ENCODE peak calls at places on chromosome 7, in five cellular contexts. U, Q, F, R and M are unnamed samples.

GRCh38 chr7:80851896-80852476 is 66.9 kb downstream of the SEMA3C start:
- DNase-seq in U (no peak), Q (no peak), F (no peak), R (no peak), M (no peak)

GRCh38 chr7:49768835-49769234 is 4.6 kb upstream of the VWC2 start:
- DNase-seq in U (no peak), Q (no peak), F (no peak), R (no peak), M (no peak)

GRCh38 chr7:80681272-80681885 is 42.9 kb downstream of the CD36 start:
- DNase-seq in U (no peak), Q (no peak), F (peak), R (no peak), M (peak)

GRCh38 chr7:1999278-1999984 is 233.3 kb downstream of the MAD1L1 start:
- DNase-seq in U (no peak), Q (no peak), F (no peak), R (no peak), M (no peak)

GRCh38 chr7:77542399-77542798 is 5.3 kb downstream of the PTPN12 start:
- DNase-seq in U (no peak), Q (no peak), F (no peak), R (no peak), M (no peak)

GRCh38 chr7:121107923-121108498 is 119.5 kb downstream of the CPED1 start:
- DNase-seq in U (peak), Q (no peak), F (peak), R (no peak), M (peak)

GRCh38 chr7:81064446-81064845 is 145.6 kb upstream of the SEMA3C start:
- DNase-seq in U (no peak), Q (no peak), F (no peak), R (no peak), M (no peak)

GRCh38 chr7:82319674-82320118 is 123.9 kb downstream of the CACNA2D1 start:
- DNase-seq in U (peak), Q (no peak), F (peak), R (peak), M (no peak)

GRCh38 chr7:66033471-66034385 is 41.9 kb upstream of the ASL start:
- DNase-seq in U (no peak), Q (no peak), F (no peak), R (no peak), M (no peak)

GRCh38 chr7:50595538-50596102 is 30.4 kb upstream of the DDC start:
- DNase-seq in U (no peak), Q (no peak), F (no peak), R (no peak), M (peak)

GRCh38 chr7:102291056-102291915 is 4.6 kb downstream of the SH2B2 start:
- DNase-seq in U (no peak), Q (no peak), F (no peak), R (no peak), M (no peak)

GRCh38 chr7:43639858-43640491 is 57.1 kb downstream of the STK17A start:
- DNase-seq in U (no peak), Q (no peak), F (peak), R (peak), M (no peak)

GRCh38 chr7:73970801-73971229 is 57.2 kb upstream of the ELN start:
- DNase-seq in U (no peak), Q (no peak), F (no peak), R (peak), M (no peak)

GRCh38 chr7:46026741-46027140 is 105.7 kb upstream of the IGFBP3 start:
- DNase-seq in U (no peak), Q (no peak), F (no peak), R (no peak), M (no peak)

GRCh38 chr7:106807474-106807873 is 57.6 kb upstream of the PIK3CG start:
- DNase-seq in U (no peak), Q (no peak), F (no peak), R (no peak), M (no peak)

GRCh38 chr7:124764847-124765400 is 668 bp downstream of the GPR37 start:
- DNase-seq in U (peak), Q (no peak), F (no peak), R (no peak), M (peak)

GRCh38 chr7:137959987-137960386 is 41.9 kb downstream of the CREB3L2 start:
- DNase-seq in U (no peak), Q (no peak), F (no peak), R (no peak), M (no peak)

GRCh38 chr7:151875862-151876111 is 1.1 kb downstream of the PRKAG2 start:
- DNase-seq in U (no peak), Q (no peak), F (no peak), R (no peak), M (no peak)

GRCh38 chr7:135386181-135386580 is 123.7 kb downstream of the CNOT4 start:
- DNase-seq in U (no peak), Q (no peak), F (no peak), R (no peak), M (no peak)

GRCh38 chr7:130662426-130662825 is 6.1 kb downstream of the COPG2 start:
- DNase-seq in U (no peak), Q (no peak), F (no peak), R (no peak), M (no peak)

GRCh38 chr7:49023345-49024330 is 99.3 kb downstream of the CDC14C start:
- DNase-seq in U (peak), Q (no peak), F (no peak), R (no peak), M (no peak)

GRCh38 chr7:46933596-46933995 is 648.3 kb downstream of the TNS3 start:
- DNase-seq in U (no peak), Q (no peak), F (no peak), R (no peak), M (no peak)

GRCh38 chr7:105493928-105494325 is 28.1 kb downstream of the PUS7 start:
- DNase-seq in U (no peak), Q (no peak), F (no peak), R (no peak), M (no peak)

GRCh38 chr7:41046221-41046761 is 656.6 kb downstream of the INHBA start:
- DNase-seq in U (no peak), Q (no peak), F (no peak), R (no peak), M (no peak)

GRCh38 chr7:5238500-5238899 is 44.2 kb upstream of the SLC29A4 start:
- DNase-seq in U (no peak), Q (no peak), F (no peak), R (no peak), M (no peak)

GRCh38 chr7:42219447-42219846 is 17.6 kb downstream of the GLI3 start:
- DNase-seq in U (no peak), Q (no peak), F (no peak), R (no peak), M (no peak)

GRCh38 chr7:16644987-16645592 is 464 bp downstream of the ANKMY2 start:
- DNase-seq in U (peak), Q (no peak), F (no peak), R (peak), M (peak)

GRCh38 chr7:147915781-147916180 is 674.8 kb upstream of the C7orf33 start:
- DNase-seq in U (no peak), Q (no peak), F (no peak), R (no peak), M (no peak)

GRCh38 chr7:146656988-146657387 is 540.4 kb downstream of the CNTNAP2 start:
- DNase-seq in U (no peak), Q (no peak), F (no peak), R (no peak), M (no peak)